ENCODE peak calls at places on chromosomes 7 and 10, in five cellular contexts. H, U, M, N and O are unnamed samples.

GRCh38 chr7:20513341-20513740 is 102.1 kb upstream of the ABCB5 start:
- DNase-seq in H (no peak), U (no peak), M (no peak), N (no peak), O (no peak)

GRCh38 chr10:127338391-127339108 is 142.2 kb upstream of the INSYN2A start:
- DNase-seq in H (no peak), U (peak), M (no peak), N (no peak), O (no peak)

GRCh38 chr10:88889559-88890337 is 9.7 kb downstream of the STAMBPL1 start:
- DNase-seq in H (no peak), U (no peak), M (no peak), N (no peak), O (no peak)

GRCh38 chr7:2209146-2209960 is 23.4 kb downstream of the MAD1L1 start:
- DNase-seq in H (peak), U (peak), M (peak), N (no peak), O (peak)

GRCh38 chr7:2270495-2270894 is 28.5 kb downstream of the NUDT1 start:
- DNase-seq in H (no peak), U (no peak), M (no peak), N (no peak), O (no peak)

GRCh38 chr10:124701038-124701365 is 43.2 kb downstream of the FAM53B start:
- DNase-seq in H (no peak), U (no peak), M (no peak), N (no peak), O (no peak)

GRCh38 chr10:26994743-26995142 is 105.6 kb downstream of the ANKRD26 start:
- DNase-seq in H (no peak), U (no peak), M (no peak), N (no peak), O (no peak)

GRCh38 chr7:51665045-51665785 is 348.6 kb upstream of the COBL start:
- DNase-seq in H (no peak), U (no peak), M (no peak), N (no peak), O (no peak)

GRCh38 chr10:28913436-28913835 is 236.1 kb downstream of the BAMBI start:
- DNase-seq in H (no peak), U (no peak), M (no peak), N (no peak), O (no peak)

GRCh38 chr7:68143345-68143744 is 1146.7 kb downstream of the TYW1 start:
- DNase-seq in H (no peak), U (no peak), M (no peak), N (no peak), O (no peak)

GRCh38 chr10:5564537-5565204 is 39.9 kb downstream of the CALML3 start:
- DNase-seq in H (peak), U (no peak), M (no peak), N (no peak), O (no peak)

GRCh38 chr7:75971961-75972763 is 22.2 kb downstream of the TMEM120A start:
- DNase-seq in H (no peak), U (no peak), M (peak), N (no peak), O (no peak)
- TF ChIP-seq CTCF in H (no peak), U (no peak), M (peak), N (no peak), O (no peak)

GRCh38 chr7:37921340-37921805 is 933 bp downstream of the EPDR1 start:
- DNase-seq in H (no peak), U (peak), M (peak), N (no peak), O (no peak)
- TF ChIP-seq CTCF in H (no peak), U (peak), M (no peak), N (no peak), O (no peak)

GRCh38 chr7:142812437-142813215 is 41.9 kb downstream of the PRSS2 start:
- DNase-seq in H (no peak), U (no peak), M (no peak), N (no peak), O (no peak)

GRCh38 chr7:142808802-142809583 is 38.2 kb downstream of the PRSS2 start:
- DNase-seq in H (peak), U (no peak), M (no peak), N (peak), O (peak)

GRCh38 chr7:142813262-142813661 is 41.6 kb upstream of the EPHB6 start:
- DNase-seq in H (no peak), U (no peak), M (no peak), N (no peak), O (no peak)

GRCh38 chr7:142809671-142810070 is 38.9 kb downstream of the PRSS2 start:
- DNase-seq in H (no peak), U (no peak), M (no peak), N (no peak), O (no peak)

DNA sequence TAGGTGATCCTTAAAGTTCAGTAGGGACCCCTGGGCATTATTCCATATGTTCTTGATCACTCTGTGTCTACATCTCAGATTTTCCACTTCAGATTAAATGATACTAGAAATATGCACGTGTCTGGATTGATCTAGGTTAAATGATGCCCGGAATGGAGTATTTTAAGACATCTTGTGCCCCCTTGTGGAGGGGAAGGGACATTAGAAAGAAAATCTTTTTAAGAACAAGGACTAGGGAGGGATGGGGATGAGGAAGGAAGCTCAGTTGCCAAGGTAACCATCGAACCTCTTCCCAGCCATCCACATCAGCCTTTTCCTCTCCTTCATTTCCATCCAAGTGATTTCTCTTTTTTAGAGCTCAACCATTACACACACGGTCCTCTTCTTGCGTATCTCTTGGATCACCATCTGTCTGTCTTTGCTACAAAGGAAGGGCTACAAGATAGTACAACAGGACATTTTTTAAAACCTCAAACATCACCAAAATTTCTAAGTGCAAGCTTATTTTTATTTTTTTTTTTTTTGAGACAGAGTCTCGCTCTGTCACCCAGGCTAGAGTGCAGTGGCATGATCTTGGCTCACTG is 40.5 kb downstream of the PRSS2 start:
- DNase-seq in H (no peak), U (no peak), M (no peak), N (no peak), O (no peak)
- TF ChIP-seq CTCF in H (no peak), U (peak), M (peak), N (peak), O (peak)

GRCh38 chr7:100799037-100799896 is 28.1 kb downstream of the EPHB4 start:
- DNase-seq in H (peak), U (peak), M (peak), N (no peak), O (no peak)

GRCh38 chr7:100789055-100789454 is 38.3 kb downstream of the EPHB4 start:
- DNase-seq in H (no peak), U (no peak), M (no peak), N (no peak), O (no peak)

GRCh38 chr7:100793806-100794660 is 33.3 kb downstream of the EPHB4 start:
- DNase-seq in H (no peak), U (no peak), M (no peak), N (no peak), O (no peak)

GRCh38 chr7:100791881-100792666 is 35.2 kb downstream of the EPHB4 start:
- DNase-seq in H (no peak), U (no peak), M (no peak), N (no peak), O (no peak)

DNA sequence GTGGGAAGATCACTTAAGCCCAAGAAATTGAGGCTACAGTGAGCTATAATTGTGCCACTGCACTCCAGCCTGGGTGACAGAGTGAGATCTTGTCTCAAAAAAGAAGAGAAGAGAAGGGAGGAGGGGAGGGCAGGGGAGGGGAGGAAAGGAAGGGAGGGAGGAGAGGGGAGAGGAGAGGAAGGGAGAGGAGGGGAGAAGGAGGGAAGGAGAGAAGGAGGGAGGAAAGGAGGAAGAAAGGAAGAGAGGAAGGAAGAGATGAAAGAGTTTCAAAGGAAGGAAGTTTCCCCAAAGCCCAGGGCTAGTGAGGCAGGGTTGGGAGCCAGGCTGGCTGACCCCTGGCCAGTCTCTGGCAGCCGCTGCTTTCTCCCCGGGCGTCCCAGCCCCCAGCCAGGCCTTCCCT is 32.6 kb downstream of the EPHB4 start:
- DNase-seq in H (no peak), U (no peak), M (no peak), N (no peak), O (no peak)
- TF ChIP-seq CTCF in H (no peak), U (no peak), M (no peak), N (no peak), O (no peak)

DNA sequence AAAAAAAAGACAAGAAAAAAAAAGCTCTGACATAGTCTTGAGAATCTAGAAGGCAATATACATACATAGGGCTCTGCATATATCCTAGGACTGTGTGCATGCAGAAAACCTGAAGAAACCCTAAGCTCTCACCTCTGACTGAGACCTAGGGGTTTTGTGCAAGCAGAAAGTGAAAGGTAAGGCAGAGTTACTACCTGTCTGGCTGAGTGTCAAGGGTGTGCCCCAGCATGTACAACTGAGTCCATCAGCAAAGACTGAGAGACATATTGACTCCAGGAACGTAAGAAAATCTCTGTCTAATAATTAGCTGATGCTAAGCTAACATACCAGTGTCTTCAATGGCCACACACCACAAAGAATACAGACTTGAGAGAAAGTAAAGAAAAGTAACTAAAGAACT is 16.3 kb upstream of the HNRNPH3 start:
- DNase-seq in H (no peak), U (no peak), M (no peak), N (no peak), O (no peak)
- TF ChIP-seq CTCF in H (no peak), U (no peak), M (no peak), N (no peak), O (no peak)

GRCh38 chr10:100705139-100705538 is 40.2 kb upstream of the PAX2 start:
- DNase-seq in H (no peak), U (no peak), M (no peak), N (no peak), O (no peak)
- TF ChIP-seq CTCF in H (no peak), U (no peak), M (no peak), N (no peak), O (no peak)

GRCh38 chr10:58258977-58259692 is 8.6 kb downstream of the IPMK start:
- DNase-seq in H (no peak), U (no peak), M (no peak), N (no peak), O (no peak)
- TF ChIP-seq CTCF in H (no peak), U (no peak), M (no peak), N (no peak), O (no peak)

GRCh38 chr7:127551941-127552340 is 33.5 kb downstream of the GCC1 start:
- DNase-seq in H (no peak), U (no peak), M (no peak), N (no peak), O (no peak)

GRCh38 chr7:127556404-127556803 is 29.0 kb downstream of the GCC1 start:
- DNase-seq in H (no peak), U (no peak), M (no peak), N (no peak), O (no peak)

DNA sequence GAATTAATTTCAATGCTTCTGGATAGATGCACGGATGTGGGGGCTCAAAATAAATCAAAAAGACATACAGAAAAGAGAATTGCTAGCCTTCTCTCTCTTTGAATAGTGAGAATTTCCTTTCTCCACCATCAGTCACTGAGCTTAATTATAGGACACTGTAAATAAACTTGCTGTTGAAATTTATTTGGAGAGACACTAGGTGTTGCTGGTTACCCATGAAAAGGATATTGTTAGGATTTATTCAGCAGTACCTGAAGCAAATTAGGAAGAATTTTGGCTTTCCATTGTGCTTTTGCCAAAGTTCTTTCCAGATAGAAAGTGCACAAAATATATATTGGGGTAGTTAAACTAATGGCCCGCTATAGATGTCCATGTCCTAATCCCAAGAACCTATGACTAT is 27.6 kb downstream of the GCC1 start:
- DNase-seq in H (no peak), U (no peak), M (no peak), N (no peak), O (no peak)
- TF ChIP-seq CTCF in H (no peak), U (peak), M (peak), N (no peak), O (no peak)

GRCh38 chr10:70552585-70552984 is 50.0 kb downstream of the PRF1 start:
- DNase-seq in H (no peak), U (no peak), M (no peak), N (no peak), O (no peak)

GRCh38 chr10:70549351-70549961 is 53.1 kb downstream of the PRF1 start:
- DNase-seq in H (no peak), U (no peak), M (no peak), N (no peak), O (no peak)

GRCh38 chr10:70549962-70550845 is 52.3 kb downstream of the PRF1 start:
- DNase-seq in H (peak), U (peak), M (peak), N (no peak), O (peak)

GRCh38 chr10:70551971-70552422 is 50.5 kb downstream of the PRF1 start:
- DNase-seq in H (no peak), U (no peak), M (no peak), N (no peak), O (no peak)

DNA sequence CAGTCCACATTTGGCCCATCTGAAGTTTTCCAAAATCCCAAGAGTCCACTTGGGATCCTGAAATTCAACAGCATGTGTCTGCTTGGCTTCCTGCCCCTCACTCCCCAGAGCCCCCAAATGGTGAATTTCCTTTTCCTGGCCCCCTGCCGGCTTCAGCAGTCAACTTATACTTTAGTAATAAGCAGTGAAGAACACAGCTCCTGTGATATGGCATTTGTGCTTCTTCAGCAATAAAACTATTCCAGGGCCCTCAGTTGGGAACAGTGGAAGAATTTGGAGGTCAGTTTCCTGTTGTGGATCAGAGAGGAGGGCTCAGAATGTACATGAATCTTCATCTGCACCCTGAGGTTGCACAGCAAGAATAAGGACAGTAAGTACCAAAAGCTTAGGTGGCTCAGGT is 51.0 kb downstream of the PRF1 start:
- DNase-seq in H (no peak), U (no peak), M (no peak), N (no peak), O (no peak)
- TF ChIP-seq CTCF in H (no peak), U (no peak), M (no peak), N (no peak), O (no peak)

GRCh38 chr7:42237891-42238531 is 1.0 kb upstream of the GLI3 start:
- DNase-seq in H (no peak), U (peak), M (peak), N (no peak), O (no peak)

GRCh38 chr7:42237162-42237821 is at the start of gene GLI3:
- DNase-seq in H (no peak), U (peak), M (peak), N (peak), O (no peak)

GRCh38 chr7:42234736-42235135 is 2.3 kb downstream of the GLI3 start:
- DNase-seq in H (no peak), U (no peak), M (no peak), N (no peak), O (no peak)

GRCh38 chr7:42235734-42236133 is 1.3 kb downstream of the GLI3 start:
- DNase-seq in H (no peak), U (no peak), M (no peak), N (no peak), O (no peak)

GRCh38 chr7:42236266-42237161 is 495 bp downstream of the GLI3 start:
- DNase-seq in H (no peak), U (peak), M (peak), N (no peak), O (no peak)
- TF ChIP-seq CTCF in H (no peak), U (no peak), M (no peak), N (no peak), O (no peak)